ENCODE peak calls at places on chromosome X, in four cellular contexts. One of them, this sample, is unnamed.

GRCh38 chrX:38166478-38167083 is 54.1 kb downstream of the SRPX start:
- DNase-seq in thoracic aorta: no peak
- DNase-seq in omental fat pad: no peak
- DNase-seq in kidney: no peak
- DNase-seq in this sample: no peak

GRCh38 chrX:53479295-53479694 is 45.1 kb upstream of the HSD17B10 start:
- DNase-seq in thoracic aorta: no peak
- DNase-seq in omental fat pad: no peak
- DNase-seq in kidney: no peak
- DNase-seq in this sample: no peak

GRCh38 chrX:47749185-47749967 is 87.3 kb upstream of the ZNF81 start:
- DNase-seq in thoracic aorta: no peak
- DNase-seq in omental fat pad: no peak
- DNase-seq in kidney: no peak
- DNase-seq in this sample: no peak

GRCh38 chrX:130261494-130261893 is 7.2 kb downstream of the ZNF280C start:
- DNase-seq in thoracic aorta: no peak
- DNase-seq in omental fat pad: no peak
- DNase-seq in kidney: no peak
- DNase-seq in this sample: no peak

GRCh38 chrX:56805399-56805798 is 76.4 kb downstream of the NBDY start:
- DNase-seq in thoracic aorta: no peak
- DNase-seq in omental fat pad: no peak
- DNase-seq in kidney: no peak
- DNase-seq in this sample: no peak

GRCh38 chrX:49272426-49272825 is 2.8 kb downstream of the PPP1R3F start:
- DNase-seq in thoracic aorta: no peak
- DNase-seq in omental fat pad: no peak
- DNase-seq in kidney: no peak
- DNase-seq in this sample: no peak

GRCh38 chrX:39017062-39017461 is 215.8 kb downstream of the MID1IP1 start:
- DNase-seq in thoracic aorta: no peak
- DNase-seq in omental fat pad: no peak
- DNase-seq in kidney: no peak
- DNase-seq in this sample: no peak

GRCh38 chrX:40733691-40734090 is 1.7 kb downstream of the MED14 start:
- DNase-seq in thoracic aorta: no peak
- DNase-seq in omental fat pad: no peak
- DNase-seq in kidney: no peak
- DNase-seq in this sample: no peak

GRCh38 chrX:49230500-49231232 is 2.5 kb downstream of the CACNA1F start:
- DNase-seq in thoracic aorta: peak; percentile 2
- DNase-seq in omental fat pad: peak; percentile 24
- DNase-seq in kidney: peak; percentile 91
- DNase-seq in this sample: no peak

DNA sequence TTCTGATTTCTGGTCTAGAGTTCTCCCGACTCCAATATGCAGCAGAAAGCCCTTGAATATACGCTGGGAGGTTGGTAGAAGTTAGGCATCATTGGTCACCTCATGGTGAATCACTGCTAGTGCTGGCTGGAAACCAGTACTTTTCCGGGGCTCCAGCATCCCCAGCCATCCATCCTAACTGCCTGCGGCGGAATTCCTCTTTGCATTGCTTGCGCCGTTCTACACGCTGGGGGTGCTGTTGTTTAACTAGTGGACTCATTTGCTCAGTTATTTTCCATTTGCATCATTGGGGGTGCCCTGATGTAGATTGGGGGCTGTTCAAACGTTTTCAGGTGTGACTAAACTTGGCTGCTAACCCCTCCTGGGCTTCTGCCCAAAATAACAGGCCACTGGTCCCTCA is 23.3 kb upstream of the GPR50 start:
- DNase-seq in thoracic aorta: no peak
- DNase-seq in omental fat pad: no peak
- DNase-seq in kidney: no peak
- DNase-seq in this sample: no peak
- TF ChIP-seq CTCF in thoracic aorta: no peak
- TF ChIP-seq CTCF in omental fat pad: no peak
- TF ChIP-seq CTCF in kidney: no peak
- TF ChIP-seq CTCF in this sample: no peak

DNA sequence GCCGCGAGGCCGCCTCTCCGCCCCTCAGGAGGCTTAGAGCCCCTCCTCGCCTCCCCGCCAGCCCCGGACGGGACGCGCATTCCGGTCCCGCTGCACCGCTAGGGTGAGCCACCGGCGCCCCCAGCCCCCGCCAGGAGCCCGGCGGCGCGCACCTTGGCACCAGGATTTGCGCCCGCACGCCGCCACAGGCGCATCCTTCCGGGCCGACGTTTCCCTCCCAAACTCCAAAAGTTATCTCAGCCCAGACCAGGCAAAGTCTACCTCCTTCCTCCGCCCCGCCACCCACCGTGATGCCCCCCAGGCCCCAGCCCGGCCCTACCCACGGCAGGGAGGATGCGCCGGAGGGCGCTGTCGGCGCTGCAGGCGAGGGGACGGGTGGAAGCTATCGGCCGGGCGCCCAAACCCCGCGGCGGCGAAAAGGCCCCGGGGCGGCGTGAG is 538 bp downstream of the SCML2 start:
- DNase-seq in thoracic aorta: no peak
- DNase-seq in omental fat pad: no peak
- DNase-seq in kidney: no peak
- DNase-seq in this sample: no peak
- TF ChIP-seq CTCF in thoracic aorta: no peak
- TF ChIP-seq CTCF in omental fat pad: no peak
- TF ChIP-seq CTCF in kidney: no peak
- TF ChIP-seq CTCF in this sample: no peak

DNA sequence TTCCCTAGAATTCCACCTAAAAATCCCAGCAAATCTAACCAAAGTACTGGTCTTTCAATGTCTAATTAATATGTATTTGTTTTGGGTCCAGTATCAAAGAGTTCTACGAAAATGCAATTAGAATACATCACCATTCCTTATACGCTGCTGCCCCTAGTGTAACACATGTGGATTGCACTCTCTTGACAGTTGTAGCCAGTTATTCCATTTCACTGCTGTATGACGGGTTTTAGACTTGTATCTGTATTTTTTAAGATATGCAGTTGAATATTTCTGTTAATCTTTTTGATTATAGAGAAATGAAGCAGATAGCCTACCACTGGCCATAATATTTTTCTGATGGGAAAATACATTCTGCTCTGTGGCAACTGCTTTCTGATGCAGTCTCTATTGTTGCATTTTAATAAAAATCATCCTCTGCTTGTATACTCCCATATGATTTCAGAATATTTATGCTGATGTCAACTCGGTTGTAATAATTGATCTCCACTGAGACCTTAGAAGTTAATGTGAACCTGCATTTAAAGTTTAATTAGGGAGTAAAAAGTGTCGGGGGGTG is 17.1 kb upstream of the PAGE2B start:
- DNase-seq in thoracic aorta: no peak
- DNase-seq in omental fat pad: no peak
- DNase-seq in kidney: no peak
- DNase-seq in this sample: no peak
- TF ChIP-seq CTCF in thoracic aorta: peak; percentile 64
- TF ChIP-seq CTCF in omental fat pad: no peak
- TF ChIP-seq CTCF in kidney: peak; percentile 77
- TF ChIP-seq CTCF in this sample: peak; percentile 68

DNA sequence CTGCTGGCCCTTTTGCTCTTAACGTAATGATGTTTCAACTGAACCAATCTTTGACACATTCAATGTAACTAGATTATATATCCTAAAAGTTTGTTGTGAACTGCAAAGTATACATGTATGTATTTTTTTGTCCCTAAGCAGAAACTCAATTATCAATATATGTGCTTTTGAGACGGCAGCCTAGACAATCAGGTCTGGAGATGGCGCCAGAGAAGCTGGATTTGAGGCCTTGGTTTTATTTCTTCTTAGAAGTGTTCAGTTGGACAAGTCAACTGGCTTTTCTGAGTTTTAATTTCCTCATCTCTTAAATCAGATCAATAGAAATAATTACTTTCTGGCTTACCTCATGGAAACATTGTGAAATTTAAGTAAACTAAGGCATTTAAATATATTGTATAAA is 62.5 kb downstream of the DCAF8L1 start:
- DNase-seq in thoracic aorta: no peak
- DNase-seq in omental fat pad: no peak
- DNase-seq in kidney: no peak
- DNase-seq in this sample: no peak
- TF ChIP-seq CTCF in thoracic aorta: no peak
- TF ChIP-seq CTCF in omental fat pad: no peak
- TF ChIP-seq CTCF in kidney: no peak
- TF ChIP-seq CTCF in this sample: peak; percentile 2

GRCh38 chrX:70907900-70908299 is 611 bp downstream of the TEX11 start:
- DNase-seq in thoracic aorta: no peak
- DNase-seq in omental fat pad: no peak
- DNase-seq in kidney: no peak
- DNase-seq in this sample: no peak

DNA sequence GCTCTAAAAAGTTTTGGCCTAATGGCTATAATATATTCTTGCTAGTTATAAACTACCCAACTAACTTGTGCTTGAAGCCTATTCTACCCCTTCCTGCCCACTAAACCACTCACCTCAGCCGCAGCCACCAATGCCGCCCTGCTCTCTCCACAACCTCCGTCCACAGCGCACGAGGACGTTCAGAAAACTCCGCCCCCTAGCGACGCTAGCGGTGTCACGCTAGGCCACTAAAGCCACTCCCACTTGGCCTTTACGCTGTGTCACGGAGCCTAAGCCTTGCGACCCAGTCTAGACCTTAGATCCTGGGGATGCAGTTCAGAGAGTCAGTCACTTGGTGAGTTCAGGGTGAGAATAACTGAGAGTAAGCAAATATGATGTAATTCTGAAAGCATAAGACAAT is at the start of gene TEX11:
- DNase-seq in thoracic aorta: no peak
- DNase-seq in omental fat pad: no peak
- DNase-seq in kidney: no peak
- DNase-seq in this sample: no peak
- TF ChIP-seq CTCF in thoracic aorta: no peak
- TF ChIP-seq CTCF in omental fat pad: no peak
- TF ChIP-seq CTCF in kidney: no peak
- TF ChIP-seq CTCF in this sample: no peak

DNA sequence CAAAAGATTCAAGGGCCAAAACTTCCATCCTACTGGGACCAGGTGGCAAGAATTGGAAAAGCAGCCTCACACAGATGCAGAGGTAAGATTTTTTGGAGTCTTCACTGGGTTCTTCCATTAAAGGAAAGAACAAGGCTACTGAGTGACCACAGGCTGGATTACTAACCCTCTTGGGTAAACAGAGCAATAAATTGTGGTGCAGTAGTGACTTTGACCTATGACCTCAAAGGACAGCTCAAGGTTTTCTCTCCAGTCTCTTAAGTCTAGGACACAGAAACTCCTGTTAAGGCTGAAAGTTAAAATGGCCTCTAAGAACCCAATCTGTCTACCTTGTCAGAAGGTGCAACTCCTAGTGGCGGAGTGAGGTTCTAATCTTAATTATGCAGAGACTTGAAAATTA is 464.9 kb downstream of the SMARCA1 start:
- DNase-seq in thoracic aorta: no peak
- DNase-seq in omental fat pad: no peak
- DNase-seq in kidney: no peak
- DNase-seq in this sample: no peak
- TF ChIP-seq CTCF in thoracic aorta: no peak
- TF ChIP-seq CTCF in omental fat pad: no peak
- TF ChIP-seq CTCF in kidney: no peak
- TF ChIP-seq CTCF in this sample: no peak